ENCODE peak calls at places on chromosomes 3 and 15, in eight cellular contexts. L, K, Q, D, Y, G, V and J are unnamed samples.

GRCh38 chr3:29261119-29261518 is 19.8 kb upstream of the RBMS3 start:
- DNase-seq in L (no peak), K (no peak), Q (no peak), D (no peak), Y (no peak), G (no peak), V (no peak), J (no peak)

GRCh38 chr15:25481208-25481862 is 42.5 kb upstream of the UBE3A start:
- DNase-seq in L (no peak), K (no peak), Q (no peak), D (no peak), Y (no peak), G (no peak), V (no peak), J (no peak)

GRCh38 chr3:37145607-37146006 is 28.8 kb downstream of the LRRFIP2 start:
- DNase-seq in L (no peak), K (no peak), Q (no peak), D (no peak), Y (no peak), G (no peak), V (no peak), J (no peak)

GRCh38 chr3:113140876-113141275 is 70.5 kb upstream of the BOC start:
- DNase-seq in L (no peak), K (no peak), Q (no peak), D (no peak), Y (no peak), G (no peak), V (no peak), J (no peak)

GRCh38 chr3:187971629-187972028 is 182.3 kb upstream of the LPP start:
- DNase-seq in L (no peak), K (no peak), Q (no peak), D (no peak), Y (no peak), G (no peak), V (no peak), J (no peak)

GRCh38 chr15:89472785-89473256 is 23.6 kb downstream of the RHCG start:
- DNase-seq in L (peak; percentile 58), K (no peak), Q (peak; percentile 68), D (peak; percentile 33), Y (peak; percentile 36), G (no peak), V (no peak), J (peak; percentile 68)

GRCh38 chr15:51267714-51268105 is 70.7 kb downstream of the CYP19A1 start:
- DNase-seq in L (peak; percentile 31), K (no peak), Q (peak; percentile 11), D (no peak), Y (no peak), G (no peak), V (no peak), J (no peak)

GRCh38 chr15:92500023-92500630 is 106.4 kb downstream of the ST8SIA2 start:
- DNase-seq in L (no peak), K (no peak), Q (no peak), D (no peak), Y (no peak), G (no peak), V (no peak), J (no peak)

GRCh38 chr15:42276762-42277161 is 3.5 kb upstream of the TMEM87A start:
- DNase-seq in L (no peak), K (no peak), Q (no peak), D (no peak), Y (no peak), G (no peak), V (no peak), J (no peak)

GRCh38 chr3:52787246-52787645 is 7.3 kb upstream of the ITIH3 start:
- DNase-seq in L (no peak), K (no peak), Q (no peak), D (no peak), Y (no peak), G (peak; percentile 56), V (no peak), J (no peak)

GRCh38 chr15:83654379-83655236 is 685 bp downstream of the ADAMTSL3 start:
- DNase-seq in L (no peak), K (no peak), Q (no peak), D (no peak), Y (no peak), G (peak; percentile 82), V (no peak), J (no peak)

GRCh38 chr3:110684436-110684835 is 387.2 kb upstream of the NECTIN3 start:
- DNase-seq in L (no peak), K (no peak), Q (no peak), D (no peak), Y (no peak), G (no peak), V (no peak), J (no peak)

GRCh38 chr3:172753125-172753524 is 2.6 kb downstream of the ECT2 start:
- DNase-seq in L (no peak), K (no peak), Q (no peak), D (no peak), Y (no peak), G (no peak), V (no peak), J (no peak)

GRCh38 chr3:179149239-179149887 is 1.2 kb downstream of the PIK3CA start:
- DNase-seq in L (peak; percentile 23), K (peak; percentile 48), Q (peak; percentile 26), D (peak; percentile 30), Y (no peak), G (no peak), V (no peak), J (no peak)

GRCh38 chr3:46889381-46890110 is 12.0 kb downstream of the PTH1R start:
- DNase-seq in L (no peak), K (no peak), Q (no peak), D (no peak), Y (no peak), G (no peak), V (no peak), J (peak; percentile 67)

GRCh38 chr3:24018784-24019570 is 73.9 kb downstream of the NR1D2 start:
- DNase-seq in L (no peak), K (no peak), Q (no peak), D (no peak), Y (no peak), G (no peak), V (no peak), J (no peak)

GRCh38 chr15:85977586-85977985 is 102.1 kb upstream of the AGBL1 start:
- DNase-seq in L (no peak), K (no peak), Q (no peak), D (no peak), Y (no peak), G (no peak), V (no peak), J (no peak)

GRCh38 chr3:134872405-134872804 is 77.3 kb downstream of the EPHB1 start:
- DNase-seq in L (no peak), K (no peak), Q (no peak), D (no peak), Y (no peak), G (no peak), V (no peak), J (no peak)

GRCh38 chr3:192422321-192422997 is 304.9 kb downstream of the FGF12 start:
- DNase-seq in L (no peak), K (no peak), Q (peak; percentile 58), D (no peak), Y (no peak), G (no peak), V (no peak), J (no peak)

GRCh38 chr3:10473581-10474438 is 31.6 kb downstream of the ATP2B2 start:
- DNase-seq in L (no peak), K (no peak), Q (no peak), D (no peak), Y (no peak), G (no peak), V (no peak), J (no peak)

GRCh38 chr3:149969110-149969944 is 1.4 kb downstream of the PFN2 start:
- DNase-seq in L (peak; percentile 83), K (no peak), Q (peak; percentile 84), D (no peak), Y (no peak), G (peak; percentile 74), V (peak; percentile 82), J (no peak)

GRCh38 chr15:89333011-89333860 is 1.4 kb downstream of the POLG start:
- DNase-seq in L (no peak), K (no peak), Q (no peak), D (no peak), Y (no peak), G (peak; percentile 61), V (no peak), J (no peak)

GRCh38 chr3:118059096-118059495 is 975.5 kb downstream of the IGSF11 start:
- DNase-seq in L (no peak), K (no peak), Q (no peak), D (no peak), Y (no peak), G (no peak), V (no peak), J (no peak)

GRCh38 chr3:171157286-171157685 is 130.8 kb upstream of the SLC2A2 start:
- DNase-seq in L (no peak), K (no peak), Q (no peak), D (no peak), Y (no peak), G (no peak), V (no peak), J (no peak)

GRCh38 chr3:167653155-167653554 is 587 bp downstream of the WDR49 start:
- DNase-seq in L (no peak), K (no peak), Q (no peak), D (no peak), Y (no peak), G (no peak), V (no peak), J (no peak)

GRCh38 chr3:184724662-184725061 is 12.8 kb upstream of the MAGEF1 start:
- DNase-seq in L (no peak), K (no peak), Q (no peak), D (no peak), Y (no peak), G (no peak), V (no peak), J (no peak)

GRCh38 chr15:75532413-75533250 is 46.5 kb downstream of the PTPN9 start:
- DNase-seq in L (peak; percentile 35), K (peak; percentile 36), Q (peak; percentile 67), D (no peak), Y (peak; percentile 69), G (peak; percentile 86), V (no peak), J (peak; percentile 31)